ENCODE peak calls at places on chromosomes 11 and 22, in six cellular contexts. Q, E, S, K, N and X are unnamed samples.

GRCh38 chr11:105968021-105968697 is 53.9 kb downstream of the MSANTD4 start:
- DNase-seq in Q (no peak), E (no peak), S (no peak), K (no peak), N (no peak), X (no peak)

GRCh38 chr11:39236916-39237315 is 2222.5 kb downstream of the LRRC4C start:
- DNase-seq in Q (no peak), E (no peak), S (no peak), K (no peak), N (no peak), X (no peak)

GRCh38 chr11:2700415-2701211 is 819 bp upstream of the KCNQ1OT1 start:
- DNase-seq in Q (peak), E (peak), S (peak), K (no peak), N (peak), X (peak)

GRCh38 chr11:69122642-69123431 is 32.9 kb upstream of the SMIM38 start:
- DNase-seq in Q (no peak), E (peak), S (peak), K (no peak), N (no peak), X (peak)

GRCh38 chr22:30743257-30744020 is 48.8 kb downstream of the OSBP2 start:
- DNase-seq in Q (no peak), E (no peak), S (no peak), K (no peak), N (no peak), X (no peak)

GRCh38 chr11:48096588-48097525 is 116.5 kb downstream of the PTPRJ start:
- DNase-seq in Q (no peak), E (no peak), S (no peak), K (no peak), N (peak), X (no peak)

GRCh38 chr11:69264486-69264885 is 29.5 kb upstream of the MYEOV start:
- DNase-seq in Q (no peak), E (no peak), S (no peak), K (no peak), N (no peak), X (no peak)

GRCh38 chr22:38782402-38783094 is 11.4 kb downstream of the DNAL4 start:
- DNase-seq in Q (no peak), E (no peak), S (no peak), K (no peak), N (peak), X (no peak)

DNA sequence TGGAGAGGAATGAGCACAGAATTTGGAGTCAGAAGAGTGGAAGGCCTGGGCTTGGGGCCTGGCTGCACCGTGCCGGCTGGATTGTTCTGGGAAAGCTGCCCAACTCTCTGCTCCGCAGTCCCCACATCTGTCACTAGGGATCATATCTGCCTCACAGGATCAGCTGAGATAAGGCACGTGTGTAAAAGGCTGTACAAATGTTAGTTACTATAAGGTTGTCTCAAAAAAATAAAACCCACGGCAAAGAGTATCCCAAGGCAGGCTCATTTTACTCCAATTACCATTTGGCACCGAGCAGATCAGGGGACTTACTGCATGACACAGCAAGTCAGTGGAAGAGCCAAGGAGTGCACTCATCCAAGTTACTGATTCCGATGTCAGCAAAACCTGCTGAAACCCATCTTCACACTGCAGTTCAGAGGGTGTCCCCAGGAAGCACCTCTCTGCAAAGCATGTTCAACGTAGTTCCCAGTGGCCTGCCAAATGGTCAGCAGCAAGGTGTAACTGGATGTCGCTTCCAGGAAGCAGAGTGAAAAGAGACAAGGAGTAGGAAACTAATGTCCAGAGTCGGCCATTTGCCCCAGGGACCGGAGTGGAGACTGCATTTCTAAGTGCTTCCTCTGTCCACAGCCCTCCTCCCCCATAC is 18.1 kb upstream of the MRTFA start:
- DNase-seq in Q (no peak), E (peak), S (peak), K (no peak), N (peak), X (no peak)
- TF ChIP-seq CTCF in Q (no peak), E (peak), S (no peak), K (peak), N (peak), X (no peak)

GRCh38 chr11:86571273-86571948 is 101.0 kb downstream of the ME3 start:
- DNase-seq in Q (no peak), E (peak), S (no peak), K (no peak), N (peak), X (no peak)
- TF ChIP-seq CTCF in Q (peak), E (peak), S (no peak), K (peak), N (peak), X (peak)

DNA sequence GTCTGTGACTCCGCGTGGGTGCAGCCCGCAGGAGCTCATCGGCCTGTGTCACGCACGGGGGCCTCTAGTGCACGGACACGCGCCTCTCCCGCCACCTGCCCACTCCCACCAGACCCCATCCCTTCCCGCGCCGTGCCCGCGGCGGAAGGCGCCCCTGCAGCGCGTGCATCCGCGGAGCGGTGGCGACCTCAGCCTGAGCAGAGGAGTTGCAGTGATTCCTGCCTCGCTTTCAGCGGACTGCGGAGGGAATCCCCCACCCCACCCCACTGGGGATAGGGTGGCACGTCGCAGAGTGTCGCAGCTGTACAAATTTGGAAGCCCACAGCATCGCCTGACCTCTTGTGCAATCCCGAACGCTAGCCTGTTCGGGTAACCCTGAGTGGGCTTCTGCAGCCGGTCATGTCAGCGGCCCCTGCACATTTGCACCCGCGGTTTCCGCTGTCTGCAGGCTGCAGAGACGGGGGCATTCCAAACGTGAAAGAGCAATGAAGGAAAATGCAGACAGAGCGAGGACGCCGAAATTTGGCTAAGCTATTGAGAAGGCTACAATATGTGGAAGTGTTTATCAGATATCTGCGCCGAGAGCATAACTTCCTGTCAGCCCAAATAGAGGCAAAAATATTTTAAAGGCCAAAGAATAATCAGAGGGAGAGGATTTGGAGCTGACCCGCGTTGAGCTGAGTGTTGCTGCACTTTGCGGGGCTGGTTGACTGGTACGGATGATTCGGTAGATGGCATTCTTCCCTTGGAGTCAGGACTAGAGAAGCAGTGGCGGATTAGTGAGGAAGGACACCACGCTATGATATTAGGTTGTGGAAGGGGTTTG is 619 bp upstream of the ARHGAP20 start:
- DNase-seq in Q (no peak), E (peak), S (no peak), K (no peak), N (peak), X (no peak)
- TF ChIP-seq CTCF in Q (peak), E (no peak), S (no peak), K (no peak), N (peak), X (no peak)

DNA sequence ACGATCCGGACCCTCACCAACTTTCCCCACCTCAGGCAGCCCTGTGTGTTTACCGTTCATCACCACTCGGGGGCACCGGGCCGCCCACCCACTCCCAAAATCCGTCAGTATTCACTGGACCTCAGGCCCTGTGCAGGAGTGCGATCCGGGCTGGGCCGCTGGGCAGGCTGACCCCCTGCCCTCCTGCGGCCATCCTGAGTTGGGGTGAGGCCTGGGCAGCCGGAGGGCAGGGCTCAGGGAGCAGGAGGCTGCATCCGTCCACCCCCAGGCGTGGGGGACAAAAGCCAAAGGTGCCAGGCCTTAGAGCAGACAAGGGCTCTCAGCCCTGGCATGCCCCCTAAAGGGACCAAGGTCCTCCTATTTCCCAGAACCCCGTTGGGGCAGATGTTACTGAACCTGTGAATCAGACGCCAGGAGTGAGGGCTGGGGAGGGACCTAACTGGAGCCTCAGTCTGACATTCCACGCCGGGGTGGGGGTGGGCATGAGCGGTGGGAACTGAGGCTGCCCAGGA is 16.8 kb upstream of the TMEM191C start:
- DNase-seq in Q (no peak), E (peak), S (no peak), K (no peak), N (no peak), X (no peak)
- TF ChIP-seq CTCF in Q (no peak), E (no peak), S (no peak), K (no peak), N (peak), X (no peak)

DNA sequence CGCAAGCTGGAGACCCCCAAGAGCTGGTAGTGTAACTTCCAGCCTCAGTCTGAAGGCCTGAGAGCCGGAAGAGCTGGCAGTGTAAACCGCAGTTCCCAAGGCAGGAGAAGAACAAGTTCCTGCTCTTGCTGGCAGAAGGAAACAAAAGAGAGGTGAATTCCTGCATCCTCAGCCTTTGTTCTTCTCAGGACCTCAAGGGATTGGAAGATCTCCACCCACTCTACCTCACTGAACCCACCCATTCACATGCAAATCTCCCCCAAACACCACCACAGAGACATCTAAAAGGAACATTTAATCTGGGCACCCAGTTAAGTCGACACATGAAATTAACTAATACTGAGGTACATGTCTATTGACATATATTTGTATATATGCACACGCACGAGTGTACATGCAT is 1310.3 kb downstream of the TBC1D22A start:
- DNase-seq in Q (no peak), E (no peak), S (no peak), K (no peak), N (no peak), X (no peak)
- TF ChIP-seq CTCF in Q (no peak), E (no peak), S (no peak), K (no peak), N (no peak), X (no peak)

GRCh38 chr11:65793625-65794400 is 7.0 kb downstream of the OVOL1 start:
- DNase-seq in Q (no peak), E (no peak), S (no peak), K (no peak), N (no peak), X (no peak)

GRCh38 chr11:65794570-65795510 is 8.0 kb downstream of the OVOL1 start:
- DNase-seq in Q (no peak), E (no peak), S (no peak), K (no peak), N (no peak), X (no peak)

GRCh38 chr11:65798882-65799281 is 12.0 kb downstream of the OVOL1 start:
- DNase-seq in Q (no peak), E (no peak), S (no peak), K (no peak), N (no peak), X (no peak)

GRCh38 chr11:65797711-65798110 is 10.8 kb downstream of the OVOL1 start:
- DNase-seq in Q (no peak), E (no peak), S (no peak), K (no peak), N (no peak), X (no peak)

DNA sequence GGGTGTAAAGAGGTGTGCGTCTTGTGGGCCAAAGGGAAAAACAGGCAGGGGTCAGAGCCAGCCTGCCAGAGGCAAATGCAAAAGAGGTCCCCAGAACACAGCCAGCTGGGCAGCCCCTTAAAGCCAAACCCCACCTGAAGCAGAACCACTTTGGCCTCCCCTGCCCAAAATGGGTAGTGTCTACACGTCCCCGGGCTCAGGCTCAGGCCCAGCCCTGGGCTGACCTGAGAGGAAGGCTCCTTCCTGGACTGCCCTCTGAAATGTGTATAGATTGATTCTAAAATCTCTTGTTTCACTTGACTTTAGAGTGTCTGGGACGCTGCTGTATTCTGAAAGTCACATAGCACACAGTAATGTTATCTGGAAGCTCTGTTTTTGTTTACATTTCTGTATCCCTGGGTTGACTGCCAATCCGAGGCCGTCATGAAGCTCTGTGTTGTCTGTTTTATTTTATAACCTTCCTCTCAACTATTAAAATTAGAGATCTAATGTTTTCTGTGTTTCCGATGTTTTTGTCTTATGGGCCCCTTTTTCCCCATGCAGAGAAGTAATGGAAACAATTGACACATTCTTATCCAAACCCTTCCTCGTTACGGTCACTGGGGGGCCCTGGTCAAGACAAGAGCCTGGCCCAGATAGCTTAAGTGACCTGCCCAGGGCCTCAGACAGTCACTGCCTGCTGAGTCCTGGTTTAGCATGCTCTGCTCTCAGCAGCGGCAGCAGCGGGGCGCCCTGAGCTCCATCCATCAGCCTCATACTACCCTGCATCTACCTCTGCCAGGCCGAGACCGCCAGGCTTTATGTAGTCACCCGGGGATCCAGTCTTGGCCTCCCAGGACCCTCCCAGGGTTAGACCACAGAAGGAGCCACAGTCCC is 10.1 kb downstream of the OVOL1 start:
- DNase-seq in Q (no peak), E (no peak), S (no peak), K (no peak), N (no peak), X (no peak)
- TF ChIP-seq CTCF in Q (no peak), E (no peak), S (no peak), K (no peak), N (no peak), X (no peak)

GRCh38 chr11:45089845-45090499 is 56.5 kb upstream of the PRDM11 start:
- DNase-seq in Q (no peak), E (no peak), S (no peak), K (no peak), N (peak), X (no peak)
- TF ChIP-seq CTCF in Q (no peak), E (no peak), S (no peak), K (peak), N (peak), X (no peak)